ENCODE peak calls at places on chromosome 19, in ten cellular contexts. U is effector memory CD4-positive, alpha-beta T cell; N is H1; Q is SJCRH30; L is spleen; X is endodermal cell; Y is caudate nucleus; V is ascending aorta; T is suprapubic skin; O is tibial nerve. E is an unnamed sample.

GRCh38 chr19:6801397-6802086 is 29.0 kb downstream of the VAV1 start:
- DNase-seq in U (peak), N (peak), Q (peak), L (peak), X (peak), Y (no peak), V (peak), T (peak), O (peak), E (no peak)

GRCh38 chr19:56566904-56567273 is 379 bp upstream of the ZNF470 start:
- DNase-seq in U (no peak), N (no peak), Q (peak), L (peak), X (no peak), Y (peak), V (no peak), T (peak), O (peak), E (no peak)

GRCh38 chr19:32339988-32340874 is 5.2 kb upstream of the ZNF507 start:
- DNase-seq in U (no peak), N (peak), Q (peak), L (peak), X (peak), Y (peak), V (no peak), T (no peak), O (peak), E (peak)

GRCh38 chr19:52217576-52217975 is 27.7 kb downstream of the PPP2R1A start:
- DNase-seq in U (no peak), N (no peak), Q (no peak), L (no peak), X (peak), Y (no peak), V (no peak), T (no peak), O (no peak), E (no peak)

GRCh38 chr19:17754634-17755532 is 3.6 kb downstream of the FCHO1 start:
- DNase-seq in U (no peak), N (no peak), Q (no peak), L (peak), X (no peak), Y (no peak), V (no peak), T (no peak), O (no peak), E (no peak)

GRCh38 chr19:36113895-36114762 is 546 bp downstream of the POLR2I start:
- DNase-seq in U (no peak), N (peak), Q (peak), L (peak), X (peak), Y (no peak), V (no peak), T (peak), O (peak), E (peak)

GRCh38 chr19:33233056-33233873 is 7.6 kb upstream of the SLC7A10 start:
- DNase-seq in U (no peak), N (no peak), Q (no peak), L (peak), X (no peak), Y (no peak), V (no peak), T (no peak), O (no peak), E (no peak)

GRCh38 chr19:40493778-40494177 is 27.0 kb downstream of the SPTBN4 start:
- DNase-seq in U (no peak), N (no peak), Q (no peak), L (no peak), X (no peak), Y (no peak), V (no peak), T (no peak), O (no peak), E (no peak)

GRCh38 chr19:33301900-33302174 is 497 bp downstream of the CEBPA start:
- DNase-seq in U (no peak), N (no peak), Q (no peak), L (no peak), X (no peak), Y (no peak), V (no peak), T (no peak), O (no peak), E (no peak)

GRCh38 chr19:28966737-28967401 is 246.1 kb downstream of the UQCRFS1 start:
- DNase-seq in U (no peak), N (no peak), Q (no peak), L (no peak), X (peak), Y (no peak), V (no peak), T (no peak), O (no peak), E (no peak)

GRCh38 chr19:27674701-27675100 is 1538.2 kb downstream of the UQCRFS1 start:
- DNase-seq in U (no peak), N (no peak), Q (no peak), L (no peak), X (peak), Y (no peak), V (no peak), T (peak), O (no peak), E (no peak)

GRCh38 chr19:51926426-51926783 is 867 bp upstream of the ZNF613 start:
- DNase-seq in U (no peak), N (no peak), Q (no peak), L (no peak), X (no peak), Y (no peak), V (no peak), T (no peak), O (no peak), E (no peak)

GRCh38 chr19:50020481-50020880 is 4.7 kb downstream of the VRK3 start:
- DNase-seq in U (no peak), N (no peak), Q (no peak), L (no peak), X (no peak), Y (no peak), V (no peak), T (no peak), O (no peak), E (no peak)

GRCh38 chr19:22918221-22918620 is 84.8 kb downstream of the ZNF728 start:
- DNase-seq in U (no peak), N (no peak), Q (no peak), L (no peak), X (no peak), Y (no peak), V (no peak), T (no peak), O (no peak), E (no peak)

GRCh38 chr19:39765091-39766076 is 13.3 kb upstream of the LEUTX start:
- DNase-seq in U (no peak), N (peak), Q (peak), L (no peak), X (peak), Y (no peak), V (no peak), T (no peak), O (peak), E (no peak)

GRCh38 chr19:33245948-33246728 is 20.5 kb upstream of the SLC7A10 start:
- DNase-seq in U (no peak), N (peak), Q (peak), L (peak), X (no peak), Y (no peak), V (no peak), T (no peak), O (no peak), E (no peak)

GRCh38 chr19:7883796-7884570 is 4.3 kb upstream of the LRRC8E start:
- DNase-seq in U (no peak), N (no peak), Q (no peak), L (no peak), X (no peak), Y (no peak), V (no peak), T (no peak), O (no peak), E (no peak)

GRCh38 chr19:38475176-38475575 is 41.7 kb downstream of the RYR1 start:
- DNase-seq in U (no peak), N (no peak), Q (no peak), L (no peak), X (no peak), Y (no peak), V (no peak), T (no peak), O (no peak), E (no peak)

GRCh38 chr19:38467541-38468525 is 34.3 kb downstream of the RYR1 start:
- DNase-seq in U (no peak), N (no peak), Q (no peak), L (no peak), X (no peak), Y (no peak), V (no peak), T (no peak), O (no peak), E (no peak)

GRCh38 chr19:38469151-38469550 is 35.7 kb downstream of the RYR1 start:
- DNase-seq in U (no peak), N (no peak), Q (no peak), L (no peak), X (no peak), Y (no peak), V (no peak), T (no peak), O (no peak), E (no peak)

GRCh38 chr19:38473201-38473600 is 39.7 kb downstream of the RYR1 start:
- DNase-seq in U (no peak), N (no peak), Q (no peak), L (no peak), X (no peak), Y (no peak), V (no peak), T (no peak), O (no peak), E (no peak)

DNA sequence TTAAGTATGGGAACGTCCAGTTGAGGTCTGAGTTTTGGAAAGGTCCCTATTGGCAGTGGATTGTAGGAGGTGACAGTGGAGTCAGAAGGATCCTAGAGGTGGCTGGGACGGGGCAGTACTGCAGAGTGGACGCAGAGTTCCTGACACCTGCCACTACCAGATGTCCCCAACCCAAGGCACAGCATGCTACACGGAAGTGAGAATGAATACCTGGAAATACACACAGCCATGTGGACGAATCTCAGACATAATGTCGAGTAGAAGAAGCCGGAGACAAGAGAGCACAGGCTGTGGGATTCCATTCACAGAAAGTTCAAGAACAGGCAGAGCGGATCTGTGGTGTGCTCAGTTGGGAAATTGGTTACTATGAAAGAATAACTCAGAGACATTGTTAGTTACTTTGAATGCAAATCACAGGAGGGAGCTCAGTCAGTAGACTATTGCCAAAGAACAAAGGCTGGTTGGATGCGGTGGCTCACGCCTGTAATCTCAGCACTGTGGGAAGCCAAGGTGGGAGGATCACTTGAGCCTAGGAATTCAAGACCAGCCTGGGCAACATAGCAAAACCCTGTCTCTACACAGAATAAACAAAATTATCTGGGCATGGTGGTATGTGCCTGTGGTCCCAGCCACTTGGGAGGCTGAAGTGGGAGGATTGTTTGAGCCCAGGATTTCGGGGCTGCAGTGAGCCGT is 37.4 kb downstream of the RYR1 start:
- DNase-seq in U (no peak), N (no peak), Q (no peak), L (no peak), X (peak), Y (no peak), V (no peak), T (no peak), O (no peak), E (no peak)
- H3K27ac ChIP-seq in U (no peak), N (no peak), Q (no peak), L (no peak), X (peak), Y (no peak), V (no peak), T (no peak), O (no peak), E (no peak)

GRCh38 chr19:47155141-47155540 is 24.5 kb downstream of the SAE1 start:
- DNase-seq in U (no peak), N (no peak), Q (no peak), L (no peak), X (no peak), Y (no peak), V (no peak), T (no peak), O (no peak), E (no peak)
- H3K27ac ChIP-seq in U (no peak), N (no peak), Q (no peak), L (peak), X (no peak), Y (no peak), V (no peak), T (peak), O (no peak), E (no peak)

GRCh38 chr19:14150041-14150769 is 13.8 kb upstream of the ASF1B start:
- DNase-seq in U (no peak), N (no peak), Q (no peak), L (no peak), X (no peak), Y (no peak), V (no peak), T (no peak), O (no peak), E (no peak)
- H3K27ac ChIP-seq in U (peak), N (no peak), Q (no peak), L (peak), X (peak), Y (peak), V (peak), T (peak), O (peak), E (peak)

GRCh38 chr19:1466461-1467227 is 12.4 kb downstream of the C19orf25 start:
- DNase-seq in U (no peak), N (peak), Q (no peak), L (no peak), X (no peak), Y (no peak), V (no peak), T (no peak), O (no peak), E (no peak)
- H3K27ac ChIP-seq in U (no peak), N (no peak), Q (no peak), L (no peak), X (no peak), Y (no peak), V (no peak), T (no peak), O (no peak), E (no peak)

DNA sequence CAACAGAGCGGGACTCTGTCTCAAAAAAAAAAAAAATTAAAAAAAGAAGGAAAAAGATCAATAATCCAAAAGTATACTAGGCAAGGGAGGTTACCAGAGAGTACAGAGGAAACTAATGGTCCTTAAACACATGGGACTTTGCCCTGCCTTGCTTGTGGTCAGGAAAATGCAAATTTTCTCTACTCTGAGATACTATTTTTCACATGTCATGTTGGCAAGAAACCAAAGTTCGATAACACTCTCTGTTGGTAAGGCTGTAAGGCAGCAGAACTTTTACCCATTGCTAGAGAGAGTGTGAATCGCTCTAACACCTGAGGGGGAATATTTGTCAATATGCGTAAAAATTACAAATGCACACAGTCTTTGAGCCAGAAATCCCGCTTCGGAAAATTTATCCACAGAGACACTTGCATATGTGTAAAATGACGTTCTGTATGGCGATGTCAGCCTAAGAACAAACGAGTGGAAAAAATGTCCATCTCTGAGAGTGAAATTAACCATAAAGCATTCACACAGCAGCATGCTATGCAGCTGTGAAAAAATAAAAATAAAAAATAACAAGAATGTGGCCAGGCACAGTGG is 9.4 kb upstream of the RFX1 start:
- DNase-seq in U (no peak), N (no peak), Q (no peak), L (no peak), X (no peak), Y (no peak), V (no peak), T (no peak), O (no peak), E (no peak)
- H3K27ac ChIP-seq in U (no peak), N (no peak), Q (no peak), L (peak), X (no peak), Y (no peak), V (no peak), T (no peak), O (no peak), E (no peak)

GRCh38 chr19:16160943-16161560 is 12.3 kb downstream of the CIB3 start:
- DNase-seq in U (no peak), N (no peak), Q (no peak), L (no peak), X (no peak), Y (no peak), V (no peak), T (no peak), O (no peak), E (no peak)
- H3K27ac ChIP-seq in U (no peak), N (no peak), Q (no peak), L (no peak), X (no peak), Y (no peak), V (no peak), T (no peak), O (no peak), E (no peak)

DNA sequence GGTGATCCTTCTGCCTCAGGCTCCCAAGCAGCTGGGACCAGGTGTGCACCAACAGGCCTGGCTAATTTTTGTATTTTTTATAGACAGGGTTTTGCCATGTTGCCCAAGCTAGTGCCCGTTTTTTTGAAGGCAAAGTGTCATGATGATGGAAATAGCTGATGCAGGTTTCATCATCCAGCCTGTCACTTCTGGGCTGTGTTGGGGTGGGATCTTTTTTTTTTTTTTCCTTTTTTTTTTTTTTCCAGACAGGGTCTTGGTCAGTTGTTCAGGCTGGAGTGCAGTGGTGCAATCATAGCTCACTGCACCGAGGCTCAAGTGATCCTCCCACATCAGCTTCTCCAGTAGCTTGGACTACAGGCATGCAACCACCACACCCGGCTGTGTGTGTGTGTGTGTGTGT is 18.7 kb downstream of the NCAN start:
- DNase-seq in U (no peak), N (no peak), Q (no peak), L (no peak), X (no peak), Y (no peak), V (no peak), T (no peak), O (no peak), E (no peak)
- H3K27ac ChIP-seq in U (no peak), N (no peak), Q (no peak), L (no peak), X (no peak), Y (no peak), V (no peak), T (no peak), O (no peak), E (no peak)

DNA sequence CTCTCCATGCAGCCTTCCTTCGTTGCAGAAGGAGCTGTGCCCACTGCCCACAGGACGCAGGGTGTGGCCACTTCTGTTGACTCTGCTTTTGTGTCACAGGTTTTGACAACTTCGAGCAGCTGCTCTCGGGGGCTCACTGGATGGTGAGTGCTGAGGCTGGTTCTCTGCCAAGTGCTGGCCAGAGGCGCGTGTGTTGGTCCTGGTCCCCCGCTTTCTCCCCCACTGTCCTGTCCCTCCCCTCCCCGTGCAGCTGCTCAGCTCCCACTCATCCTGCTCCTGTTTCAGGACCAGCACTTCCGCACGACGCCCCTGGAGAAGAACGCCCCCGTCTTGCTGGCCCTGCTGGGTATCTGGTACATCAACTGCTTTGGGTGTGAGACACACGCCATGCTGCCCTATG is 10.6 kb upstream of the PDCD2L start:
- DNase-seq in U (no peak), N (no peak), Q (peak), L (no peak), X (no peak), Y (no peak), V (no peak), T (no peak), O (no peak), E (no peak)
- H3K27ac ChIP-seq in U (no peak), N (no peak), Q (peak), L (no peak), X (no peak), Y (no peak), V (no peak), T (no peak), O (no peak), E (no peak)